ENCODE peak calls at places on chromosomes 6 and 20, in ten cellular contexts. L, M, R, I, B, K, D, A, C and X are unnamed samples.

GRCh38 chr6:65450451-65450850 is 256.6 kb downstream of the EYS start:
- DNase-seq in D (no peak), R (no peak), I (no peak), M (no peak), L (no peak), B (peak), A (no peak), C (no peak), K (no peak), X (no peak)

GRCh38 chr6:15242937-15243614 is 2.8 kb upstream of the JARID2 start:
- DNase-seq in K (no peak), I (no peak), L (no peak), B (peak), C (no peak), M (no peak), D (no peak), A (no peak), R (no peak), X (no peak)

GRCh38 chr6:31086788-31087440 is 25.5 kb downstream of the C6orf15 start:
- DNase-seq in A (peak), R (no peak), D (peak), M (no peak), I (no peak), L (peak), B (no peak), K (peak), C (peak), X (no peak)

GRCh38 chr6:45663181-45664180 is 285.7 kb upstream of the SUPT3H start:
- DNase-seq in I (no peak), K (no peak), D (no peak), R (no peak), M (peak), A (peak), C (no peak), B (peak), L (no peak), X (no peak)

GRCh38 chr20:54054516-54054915 is 15.9 kb downstream of the BCAS1 start:
- DNase-seq in D (no peak), A (no peak), M (no peak), L (no peak), K (no peak), C (no peak), B (no peak), R (no peak), I (no peak), X (no peak)

GRCh38 chr20:62897666-62898065 is 28.6 kb downstream of the DIDO1 start:
- DNase-seq in R (peak), C (no peak), M (no peak), K (no peak), L (no peak), B (no peak), I (no peak), A (no peak), D (no peak), X (no peak)

GRCh38 chr6:131036616-131037015 is 26.4 kb downstream of the EPB41L2 start:
- DNase-seq in K (no peak), L (no peak), M (no peak), A (no peak), I (no peak), D (no peak), B (no peak), C (no peak), R (no peak), X (no peak)

GRCh38 chr6:35058827-35059522 is 82.2 kb downstream of the TCP11 start:
- DNase-seq in K (no peak), D (no peak), B (no peak), L (no peak), C (no peak), R (no peak), M (no peak), I (no peak), A (no peak), X (no peak)

GRCh38 chr6:139356924-139357323 is 17.5 kb downstream of the CITED2 start:
- DNase-seq in I (no peak), R (no peak), C (no peak), M (no peak), A (no peak), K (no peak), B (no peak), D (no peak), L (no peak), X (no peak)

GRCh38 chr20:49320460-49320859 is 42.6 kb upstream of the ZNFX1 start:
- DNase-seq in B (peak), R (no peak), M (no peak), D (peak), A (peak), K (peak), L (no peak), I (peak), C (peak), X (no peak)

GRCh38 chr6:53811082-53811481 is 16.3 kb downstream of the LRRC1 start:
- DNase-seq in L (no peak), D (no peak), I (no peak), B (peak), R (no peak), A (no peak), M (no peak), K (no peak), C (no peak), X (no peak)

GRCh38 chr6:34151321-34152041 is 5.6 kb upstream of the GRM4 start:
- DNase-seq in C (no peak), M (no peak), I (no peak), L (no peak), K (no peak), R (no peak), D (no peak), A (no peak), B (peak), X (no peak)

GRCh38 chr20:39954585-39954984 is 734.5 kb downstream of the MAFB start:
- DNase-seq in L (no peak), K (no peak), I (no peak), D (no peak), M (no peak), R (no peak), B (no peak), A (no peak), C (no peak), X (no peak)

GRCh38 chr6:129481706-129482105 is 228.3 kb downstream of the ARHGAP18 start:
- DNase-seq in A (no peak), C (no peak), D (no peak), B (no peak), K (no peak), M (no peak), R (no peak), I (no peak), L (no peak), X (no peak)

GRCh38 chr6:42225043-42225368 is 7.3 kb upstream of the MRPS10 start:
- DNase-seq in L (no peak), K (no peak), C (no peak), B (no peak), I (no peak), M (no peak), R (no peak), A (no peak), D (no peak), X (no peak)

GRCh38 chr6:33317668-33318425 is at the start of gene ZBTB22:
- DNase-seq in R (peak), B (peak), A (peak), M (peak), L (peak), D (peak), I (peak), C (peak), K (peak), X (peak)

GRCh38 chr6:4805553-4806307 is 29.5 kb downstream of the CDYL start:
- DNase-seq in B (peak), I (peak), M (peak), L (no peak), A (peak), R (peak), D (peak), K (peak), C (peak), X (no peak)

GRCh38 chr6:159778542-159778941 is 10.9 kb downstream of the TCP1 start:
- DNase-seq in C (no peak), K (no peak), L (no peak), B (no peak), A (no peak), R (no peak), I (no peak), M (no peak), D (no peak), X (no peak)

GRCh38 chr6:125806813-125807212 is 16.1 kb downstream of the NCOA7 start:
- DNase-seq in D (no peak), M (no peak), I (no peak), C (no peak), B (no peak), L (no peak), A (no peak), R (no peak), K (no peak), X (no peak)

GRCh38 chr20:64150756-64151633 is 13.3 kb upstream of the MYT1 start:
- DNase-seq in D (no peak), B (no peak), L (no peak), K (no peak), I (no peak), C (no peak), M (no peak), R (no peak), A (no peak), X (no peak)

GRCh38 chr20:34334654-34335407 is 28.2 kb upstream of the ITCH start:
- DNase-seq in C (no peak), M (peak), L (no peak), K (no peak), R (peak), D (peak), B (no peak), I (no peak), A (no peak), X (no peak)

GRCh38 chr6:12403201-12403826 is 113.2 kb downstream of the EDN1 start:
- DNase-seq in K (peak), R (no peak), C (peak), A (peak), D (peak), M (no peak), B (no peak), L (no peak), I (no peak), X (no peak)

GRCh38 chr6:10314163-10314955 is 100.5 kb downstream of the TFAP2A start:
- DNase-seq in A (no peak), M (no peak), R (no peak), D (no peak), L (no peak), C (no peak), I (no peak), K (no peak), B (peak), X (no peak)

GRCh38 chr6:6683964-6684363 is 95.4 kb downstream of the LY86 start:
- DNase-seq in D (no peak), R (no peak), C (peak), M (no peak), A (no peak), K (no peak), L (no peak), I (no peak), B (no peak), X (no peak)

GRCh38 chr20:20820104-20820503 is 107.7 kb upstream of the RALGAPA2 start:
- DNase-seq in C (peak), B (peak), L (no peak), I (peak), K (no peak), R (no peak), M (no peak), D (peak), A (no peak), X (no peak)

GRCh38 chr6:110334425-110335158 is 23.6 kb downstream of the METTL24 start:
- DNase-seq in M (no peak), I (no peak), K (no peak), B (no peak), R (no peak), C (no peak), A (no peak), D (no peak), L (no peak), X (no peak)

GRCh38 chr6:20366082-20366834 is 35.4 kb upstream of the E2F3 start:
- DNase-seq in A (no peak), R (no peak), D (no peak), C (no peak), I (no peak), K (no peak), B (peak), L (no peak), M (no peak), X (no peak)

GRCh38 chr20:48278961-48279481 is 493.7 kb upstream of the SULF2 start:
- DNase-seq in L (no peak), I (no peak), D (no peak), K (no peak), M (no peak), C (no peak), B (no peak), A (no peak), R (no peak), X (no peak)

GRCh38 chr20:63495771-63496403 is 3.0 kb downstream of the EEF1A2 start:
- DNase-seq in A (peak), L (no peak), K (peak), B (peak), C (peak), R (peak), I (peak), M (no peak), D (peak), X (peak)